ENCODE peak calls at places on chromosomes 12 and 14, in seven cellular contexts. N is coronary artery; D is CD8-positive, alpha-beta T cell; C is astrocyte; O is CD4-positive, alpha-beta memory T cell; R is MM.1S; V is caudate nucleus. A is an unnamed sample.

GRCh38 chr12:132486576-132486975 is 3.4 kb upstream of the FBRSL1 start:
- DNase-seq in O (no peak), R (no peak), C (no peak), V (no peak), N (no peak), D (no peak), A (no peak)

GRCh38 chr12:120920178-120920577 is 16.0 kb upstream of the SPPL3 start:
- DNase-seq in R (no peak), V (no peak), D (no peak), C (no peak), N (no peak), O (no peak), A (no peak)

GRCh38 chr12:76637807-76638206 is 78.2 kb upstream of the OSBPL8 start:
- DNase-seq in N (no peak), O (no peak), C (peak), V (no peak), R (no peak), D (no peak), A (no peak)

GRCh38 chr14:100381386-100382105 is 58.4 kb downstream of the SLC25A47 start:
- DNase-seq in V (no peak), O (no peak), R (no peak), D (no peak), C (peak), N (no peak), A (no peak)

GRCh38 chr12:51377099-51377984 is 13.9 kb downstream of the GALNT6 start:
- DNase-seq in N (no peak), O (no peak), C (no peak), V (no peak), D (no peak), R (no peak), A (no peak)

GRCh38 chr12:43737646-43738045 is 20.9 kb downstream of the PUS7L start:
- DNase-seq in R (no peak), N (no peak), O (no peak), D (no peak), V (no peak), C (peak), A (no peak)

GRCh38 chr14:105290598-105291356 is 10.0 kb downstream of the BRF1 start:
- DNase-seq in C (no peak), N (no peak), O (no peak), V (no peak), R (no peak), D (peak), A (no peak)

GRCh38 chr12:109571773-109572505 is 1.4 kb downstream of the MMAB start:
- DNase-seq in V (no peak), C (no peak), N (no peak), D (no peak), R (no peak), O (no peak), A (no peak)

GRCh38 chr12:102080842-102081241 is 19.1 kb upstream of the WASHC3 start:
- DNase-seq in N (no peak), V (no peak), C (no peak), D (no peak), O (no peak), R (no peak), A (no peak)

GRCh38 chr14:21099596-21099985 is 1.1 kb upstream of the ZNF219 start:
- DNase-seq in N (no peak), R (no peak), C (no peak), O (no peak), V (no peak), D (no peak), A (no peak)

GRCh38 chr12:108468149-108468968 is 46.7 kb upstream of the FICD start:
- DNase-seq in V (no peak), D (no peak), R (peak), O (peak), N (no peak), C (peak), A (no peak)

GRCh38 chr14:93638790-93639189 is 149.5 kb downstream of the PRIMA1 start:
- DNase-seq in N (no peak), C (no peak), V (no peak), O (no peak), D (no peak), R (no peak), A (no peak)

GRCh38 chr12:106897082-106897481 is 58.6 kb upstream of the TMEM263 start:
- DNase-seq in R (no peak), V (no peak), C (no peak), O (no peak), N (no peak), D (no peak), A (no peak)

GRCh38 chr12:56996793-56997545 is 9.4 kb downstream of the ZBTB39 start:
- DNase-seq in D (no peak), O (no peak), N (peak), R (no peak), C (no peak), V (no peak), A (no peak)

GRCh38 chr12:95591731-95592130 is 40.5 kb upstream of the USP44 start:
- DNase-seq in N (no peak), C (peak), V (no peak), O (no peak), D (no peak), R (no peak), A (no peak)
- H3K27ac ChIP-seq in N (no peak), C (no peak), V (no peak), O (no peak), D (no peak), R (no peak), A (no peak)

GRCh38 chr14:50068496-50068895 is 47.9 kb downstream of the VCPKMT start:
- DNase-seq in V (no peak), R (no peak), C (no peak), N (no peak), O (no peak), D (no peak), A (no peak)

GRCh38 chr14:50067723-50068495 is 48.5 kb downstream of the VCPKMT start:
- DNase-seq in N (no peak), R (no peak), V (no peak), D (no peak), C (peak), O (no peak), A (no peak)

GRCh38 chr14:50070230-50070629 is 46.1 kb downstream of the VCPKMT start:
- DNase-seq in V (no peak), D (no peak), O (no peak), N (no peak), R (no peak), C (no peak), A (no peak)

GRCh38 chr14:50069325-50069724 is 47.0 kb downstream of the VCPKMT start:
- DNase-seq in C (no peak), D (no peak), R (no peak), N (no peak), O (no peak), V (no peak), A (no peak)

GRCh38 chr14:50070840-50071548 is 45.4 kb downstream of the VCPKMT start:
- DNase-seq in O (no peak), D (no peak), V (no peak), N (no peak), C (no peak), R (no peak), A (no peak)
- H3K27ac ChIP-seq in O (no peak), D (no peak), V (no peak), N (no peak), C (no peak), R (no peak), A (no peak)

GRCh38 chr12:7154042-7154441 is 23.9 kb downstream of the CLSTN3 start:
- DNase-seq in V (no peak), O (no peak), N (no peak), C (no peak), D (no peak), R (no peak), A (no peak)

GRCh38 chr12:7156259-7157197 is 26.4 kb downstream of the CLSTN3 start:
- DNase-seq in R (no peak), V (no peak), O (no peak), C (no peak), D (no peak), N (no peak), A (no peak)

GRCh38 chr12:7157391-7157790 is 27.2 kb downstream of the CLSTN3 start:
- DNase-seq in V (no peak), D (no peak), C (no peak), O (no peak), R (no peak), N (no peak), A (no peak)

GRCh38 chr12:7154901-7155470 is 24.8 kb downstream of the CLSTN3 start:
- DNase-seq in D (no peak), N (no peak), O (no peak), C (no peak), V (no peak), R (no peak), A (no peak)

DNA sequence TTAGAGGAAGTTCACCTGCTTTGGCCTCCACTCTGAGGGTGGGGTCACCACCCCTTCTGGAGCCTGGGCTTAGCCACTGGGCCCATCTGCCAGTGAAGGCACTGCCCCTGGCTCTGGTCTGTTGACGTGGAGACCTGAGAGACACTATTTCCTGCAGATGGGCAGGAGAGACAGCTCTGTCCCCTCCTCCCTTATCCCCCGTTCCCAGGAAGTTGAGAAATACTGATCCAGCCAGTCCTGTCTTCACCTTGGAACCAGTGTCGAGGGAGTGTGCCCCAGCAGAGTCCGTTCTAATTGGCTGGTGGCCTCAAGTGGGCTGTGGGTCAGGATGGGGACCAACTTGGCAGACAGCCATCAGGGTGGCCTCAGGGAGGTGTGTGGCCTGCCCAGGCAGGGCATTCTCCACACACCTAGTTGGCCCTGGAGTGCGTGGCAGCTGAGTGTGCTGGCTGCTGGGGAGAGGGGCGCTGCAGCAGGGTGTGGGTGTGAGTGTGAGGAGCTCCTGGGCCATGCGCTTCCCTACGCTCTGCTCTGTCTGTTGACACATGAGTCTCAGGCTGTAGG is 25.4 kb downstream of the CLSTN3 start:
- DNase-seq in R (no peak), N (no peak), O (no peak), C (no peak), D (no peak), V (no peak), A (no peak)
- H3K27ac ChIP-seq in R (no peak), N (no peak), O (no peak), C (no peak), D (no peak), V (no peak), A (no peak)

GRCh38 chr12:10673660-10674384 is at the start of gene STYK1:
- DNase-seq in O (peak), R (peak), V (peak), N (no peak), C (peak), D (peak), A (peak)

GRCh38 chr12:10667581-10667980 is 6.3 kb downstream of the STYK1 start:
- DNase-seq in V (no peak), C (no peak), O (no peak), D (no peak), R (no peak), N (no peak), A (no peak)

GRCh38 chr12:10669533-10669932 is 4.3 kb downstream of the STYK1 start:
- DNase-seq in V (no peak), N (no peak), R (no peak), C (no peak), O (no peak), D (no peak), A (no peak)

GRCh38 chr12:10668526-10668925 is 5.3 kb downstream of the STYK1 start:
- DNase-seq in D (no peak), O (no peak), R (no peak), C (no peak), N (no peak), V (no peak), A (no peak)

DNA sequence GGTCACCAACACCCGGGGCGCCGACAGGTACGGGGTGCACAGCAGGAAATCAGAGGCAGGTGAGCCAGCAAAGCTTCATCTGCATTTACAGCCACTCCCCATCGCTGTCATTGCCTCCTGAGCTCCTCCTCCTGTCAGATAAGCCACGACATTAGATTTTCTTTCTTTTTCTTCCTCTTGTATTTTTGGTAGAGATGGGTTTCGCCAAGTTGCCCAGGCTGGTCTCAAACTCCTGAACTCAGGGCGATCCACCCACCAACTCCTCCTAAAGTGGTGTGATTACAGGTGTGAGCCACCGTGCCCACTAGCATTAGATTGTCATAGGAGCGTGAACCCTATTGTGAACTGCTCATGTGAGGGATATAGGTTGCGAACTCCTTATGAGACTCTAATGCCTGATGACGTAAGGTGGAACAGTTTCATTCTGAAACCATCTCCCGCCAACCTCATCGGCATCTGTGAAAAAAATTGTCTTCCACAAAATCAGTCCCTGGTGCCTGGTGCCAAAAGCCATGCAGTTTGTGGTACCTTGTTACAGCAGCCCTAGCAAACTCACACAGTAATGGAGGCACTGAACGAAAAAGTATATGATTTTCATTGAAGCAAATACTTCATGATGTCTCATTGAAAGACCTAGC is 1.5 kb downstream of the STYK1 start:
- DNase-seq in O (no peak), R (no peak), D (no peak), V (no peak), C (no peak), N (no peak), A (no peak)
- H3K27ac ChIP-seq in O (no peak), R (no peak), D (peak), V (no peak), C (no peak), N (no peak), A (no peak)

GRCh38 chr12:103580026-103580425 is 7.0 kb upstream of the STAB2 start:
- DNase-seq in O (no peak), R (no peak), C (no peak), D (no peak), V (no peak), N (no peak), A (no peak)
- H3K27ac ChIP-seq in O (no peak), R (no peak), C (no peak), D (no peak), V (no peak), N (no peak), A (no peak)

DNA sequence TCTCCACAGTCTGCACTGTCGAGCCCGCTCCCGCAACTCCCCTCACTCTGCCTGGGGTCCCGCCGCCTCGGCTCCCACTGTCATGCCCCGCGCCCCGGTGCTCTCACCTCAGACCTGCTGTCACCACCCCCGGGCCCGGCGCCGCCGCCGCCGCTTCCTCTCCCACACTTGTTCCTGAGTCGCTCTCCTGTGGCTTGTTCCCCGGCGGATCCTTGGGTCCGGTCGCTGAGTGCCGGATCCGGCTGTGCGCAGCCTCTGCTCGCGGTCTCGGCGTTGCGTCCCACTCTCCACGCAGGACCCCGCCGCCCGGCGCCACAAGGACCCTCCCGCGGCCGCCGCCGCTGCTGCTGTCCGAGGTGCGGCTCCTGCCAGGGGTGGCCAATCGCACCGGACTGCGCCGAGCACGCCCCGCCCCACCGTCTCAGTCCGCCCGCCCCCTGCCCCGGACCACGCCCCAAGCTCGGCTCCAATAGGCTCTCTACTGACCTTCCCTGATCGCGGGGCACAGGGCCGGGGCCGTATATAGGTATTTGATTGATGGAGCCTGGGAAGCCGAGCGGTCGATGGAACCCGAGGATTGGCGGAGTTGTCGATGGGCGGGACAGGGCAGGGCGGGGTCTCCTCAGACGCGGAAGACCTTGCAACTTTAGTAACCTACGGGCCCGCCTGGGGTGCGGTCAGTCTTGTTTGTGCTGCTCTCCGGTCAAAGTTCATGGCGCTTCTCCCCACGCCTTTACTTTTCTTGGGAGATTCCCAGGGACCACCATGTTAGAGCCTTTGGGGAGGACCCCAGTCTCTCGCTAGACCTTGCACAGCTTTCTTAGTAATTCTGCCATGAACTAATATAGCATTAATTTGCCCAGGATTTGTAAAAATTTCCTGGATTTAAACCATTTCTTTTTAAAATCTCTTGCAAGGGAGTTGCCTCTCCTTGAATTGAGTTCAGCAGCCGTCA is at the start of gene TAOK3:
- DNase-seq in N (peak), D (peak), C (peak), V (peak), O (peak), R (peak), A (peak)
- H3K27ac ChIP-seq in N (peak), D (peak), C (peak), V (peak), O (peak), R (peak), A (peak)

GRCh38 chr14:66152269-66152668 is 333.9 kb upstream of the CCDC196 start:
- DNase-seq in V (no peak), D (no peak), R (no peak), O (no peak), C (no peak), N (no peak), A (no peak)
- H3K27ac ChIP-seq in V (no peak), D (no peak), R (no peak), O (no peak), C (no peak), N (no peak), A (no peak)

GRCh38 chr14:106460916-106461315 is 934.5 kb downstream of the TMEM121 start:
- DNase-seq in R (no peak), C (no peak), O (no peak), D (no peak), N (no peak), V (no peak), A (no peak)

GRCh38 chr14:106455026-106455425 is 928.6 kb downstream of the TMEM121 start:
- DNase-seq in R (no peak), C (no peak), D (no peak), N (no peak), V (no peak), O (no peak), A (no peak)

GRCh38 chr14:106459971-106460730 is 933.8 kb downstream of the TMEM121 start:
- DNase-seq in O (peak), R (peak), D (peak), N (no peak), V (no peak), C (no peak), A (no peak)
- H3K27ac ChIP-seq in O (no peak), R (no peak), D (no peak), N (no peak), V (no peak), C (no peak), A (no peak)

GRCh38 chr14:103628221-103628683 is 759 bp upstream of the KLC1 start:
- DNase-seq in D (peak), C (peak), R (peak), O (no peak), V (no peak), N (peak), A (peak)

GRCh38 chr14:103633391-103633790 is 4.4 kb downstream of the KLC1 start:
- DNase-seq in D (no peak), C (no peak), V (no peak), R (no peak), O (no peak), N (no peak), A (no peak)

GRCh38 chr14:103628684-103629502 is at the start of gene KLC1:
- DNase-seq in R (peak), C (peak), O (peak), D (peak), N (peak), V (peak), A (peak)

GRCh38 chr14:103629503-103630121 is 601 bp downstream of the KLC1 start:
- DNase-seq in V (no peak), D (peak), O (peak), R (peak), N (peak), C (no peak), A (no peak)

GRCh38 chr14:103630364-103631108 is 1.5 kb downstream of the KLC1 start:
- DNase-seq in O (no peak), N (no peak), D (no peak), V (no peak), R (no peak), C (no peak), A (no peak)
- H3K27ac ChIP-seq in O (peak), N (peak), D (no peak), V (no peak), R (no peak), C (peak), A (no peak)

GRCh38 chr14:71553779-71554178 is 378.4 kb upstream of the RGS6 start:
- DNase-seq in N (no peak), R (no peak), D (no peak), V (no peak), O (no peak), C (no peak), A (no peak)
- H3K27ac ChIP-seq in N (no peak), R (no peak), D (no peak), V (no peak), O (no peak), C (no peak), A (no peak)